ENCODE peak calls at places on chromosomes 4 and X, in eight cellular contexts. One of them, this sample, is unnamed.

GRCh38 chr4:8607603-8608481 is 15.3 kb downstream of the CPZ start:
- DNase-seq in A549: no peak
- DNase-seq in breast epithelium: no peak
- DNase-seq in suprapubic skin: no peak
- DNase-seq in transverse colon: peak; percentile 23
- DNase-seq in lower leg skin: no peak
- DNase-seq in body of pancreas: peak; percentile 35
- DNase-seq in sigmoid colon: no peak
- DNase-seq in this sample: no peak

GRCh38 chr4:41290486-41290885 is 33.8 kb downstream of the UCHL1 start:
- DNase-seq in A549: no peak
- DNase-seq in breast epithelium: no peak
- DNase-seq in suprapubic skin: no peak
- DNase-seq in transverse colon: peak; percentile 8
- DNase-seq in lower leg skin: no peak
- DNase-seq in body of pancreas: no peak
- DNase-seq in sigmoid colon: no peak
- DNase-seq in this sample: no peak

GRCh38 chr4:153028535-153028934 is 92.4 kb downstream of the FHDC1 start:
- DNase-seq in A549: no peak
- DNase-seq in breast epithelium: no peak
- DNase-seq in suprapubic skin: no peak
- DNase-seq in transverse colon: no peak
- DNase-seq in lower leg skin: no peak
- DNase-seq in body of pancreas: no peak
- DNase-seq in sigmoid colon: no peak
- DNase-seq in this sample: no peak

GRCh38 chr4:94349193-94349592 is 6.6 kb upstream of the HPGDS start:
- DNase-seq in A549: no peak
- DNase-seq in breast epithelium: no peak
- DNase-seq in suprapubic skin: no peak
- DNase-seq in transverse colon: no peak
- DNase-seq in lower leg skin: no peak
- DNase-seq in body of pancreas: no peak
- DNase-seq in sigmoid colon: no peak
- DNase-seq in this sample: no peak

GRCh38 chrX:144219035-144219434 is 335.2 kb downstream of the UBE2NL start:
- DNase-seq in A549: no peak
- DNase-seq in breast epithelium: no peak
- DNase-seq in suprapubic skin: no peak
- DNase-seq in transverse colon: no peak
- DNase-seq in lower leg skin: no peak
- DNase-seq in body of pancreas: peak; percentile 13
- DNase-seq in sigmoid colon: no peak
- DNase-seq in this sample: no peak

GRCh38 chr4:106494066-106494465 is 125.5 kb upstream of the GIMD1 start:
- DNase-seq in A549: no peak
- DNase-seq in breast epithelium: no peak
- DNase-seq in suprapubic skin: no peak
- DNase-seq in transverse colon: no peak
- DNase-seq in lower leg skin: no peak
- DNase-seq in body of pancreas: no peak
- DNase-seq in sigmoid colon: no peak
- DNase-seq in this sample: no peak

GRCh38 chr4:166143227-166143626 is 270.2 kb downstream of the TLL1 start:
- DNase-seq in A549: no peak
- DNase-seq in breast epithelium: no peak
- DNase-seq in suprapubic skin: no peak
- DNase-seq in transverse colon: no peak
- DNase-seq in lower leg skin: no peak
- DNase-seq in body of pancreas: no peak
- DNase-seq in sigmoid colon: no peak
- DNase-seq in this sample: no peak

GRCh38 chr4:183989931-183990330 is 84.8 kb downstream of the STOX2 start:
- DNase-seq in A549: no peak
- DNase-seq in breast epithelium: no peak
- DNase-seq in suprapubic skin: no peak
- DNase-seq in transverse colon: no peak
- DNase-seq in lower leg skin: no peak
- DNase-seq in body of pancreas: no peak
- DNase-seq in sigmoid colon: no peak
- DNase-seq in this sample: no peak

GRCh38 chr4:90099795-90100194 is 27.4 kb upstream of the CCSER1 start:
- DNase-seq in A549: no peak
- DNase-seq in breast epithelium: no peak
- DNase-seq in suprapubic skin: no peak
- DNase-seq in transverse colon: no peak
- DNase-seq in lower leg skin: no peak
- DNase-seq in body of pancreas: no peak
- DNase-seq in sigmoid colon: no peak
- DNase-seq in this sample: no peak

GRCh38 chr4:109406337-109406931 is 27.2 kb upstream of the SEC24B start:
- DNase-seq in A549: peak; percentile 57
- DNase-seq in breast epithelium: no peak
- DNase-seq in suprapubic skin: no peak
- DNase-seq in transverse colon: no peak
- DNase-seq in lower leg skin: no peak
- DNase-seq in body of pancreas: no peak
- DNase-seq in sigmoid colon: no peak
- DNase-seq in this sample: no peak

GRCh38 chrX:44731160-44731559 is 112.7 kb upstream of the DUSP21 start:
- DNase-seq in A549: no peak
- DNase-seq in breast epithelium: no peak
- DNase-seq in suprapubic skin: no peak
- DNase-seq in transverse colon: no peak
- DNase-seq in lower leg skin: no peak
- DNase-seq in body of pancreas: no peak
- DNase-seq in sigmoid colon: no peak
- DNase-seq in this sample: no peak

GRCh38 chrX:134183665-134184064 is 53.3 kb upstream of the CCDC160 start:
- DNase-seq in A549: no peak
- DNase-seq in breast epithelium: no peak
- DNase-seq in suprapubic skin: no peak
- DNase-seq in transverse colon: no peak
- DNase-seq in lower leg skin: no peak
- DNase-seq in body of pancreas: no peak
- DNase-seq in sigmoid colon: no peak
- DNase-seq in this sample: no peak

GRCh38 chr4:34039766-34040165 is 2204.5 kb downstream of the ARAP2 start:
- DNase-seq in A549: no peak
- DNase-seq in breast epithelium: no peak
- DNase-seq in suprapubic skin: no peak
- DNase-seq in transverse colon: no peak
- DNase-seq in lower leg skin: no peak
- DNase-seq in body of pancreas: no peak
- DNase-seq in sigmoid colon: no peak
- DNase-seq in this sample: no peak

GRCh38 chr4:41155194-41155830 is 59.0 kb downstream of the APBB2 start:
- DNase-seq in A549: no peak
- DNase-seq in breast epithelium: no peak
- DNase-seq in suprapubic skin: no peak
- DNase-seq in transverse colon: no peak
- DNase-seq in lower leg skin: no peak
- DNase-seq in body of pancreas: no peak
- DNase-seq in sigmoid colon: no peak
- DNase-seq in this sample: no peak

GRCh38 chr4:10590896-10591295 is 93.7 kb downstream of the CLNK start:
- DNase-seq in A549: no peak
- DNase-seq in breast epithelium: no peak
- DNase-seq in suprapubic skin: no peak
- DNase-seq in transverse colon: no peak
- DNase-seq in lower leg skin: no peak
- DNase-seq in body of pancreas: no peak
- DNase-seq in sigmoid colon: no peak
- DNase-seq in this sample: no peak

GRCh38 chr4:150723727-150724411 is 141.9 kb downstream of the MAB21L2 start:
- DNase-seq in A549: no peak
- DNase-seq in breast epithelium: no peak
- DNase-seq in suprapubic skin: no peak
- DNase-seq in transverse colon: no peak
- DNase-seq in lower leg skin: no peak
- DNase-seq in body of pancreas: no peak
- DNase-seq in sigmoid colon: no peak
- DNase-seq in this sample: no peak

GRCh38 chr4:108683479-108683878 is 33.1 kb downstream of the OSTC start:
- DNase-seq in A549: peak; percentile 27
- DNase-seq in breast epithelium: no peak
- DNase-seq in suprapubic skin: no peak
- DNase-seq in transverse colon: no peak
- DNase-seq in lower leg skin: no peak
- DNase-seq in body of pancreas: no peak
- DNase-seq in sigmoid colon: no peak
- DNase-seq in this sample: no peak

GRCh38 chrX:43655961-43656494 is at the start of gene MAOA:
- DNase-seq in A549: no peak
- DNase-seq in breast epithelium: peak; percentile 66
- DNase-seq in suprapubic skin: peak; percentile 91
- DNase-seq in transverse colon: peak; percentile 88
- DNase-seq in lower leg skin: peak; percentile 97
- DNase-seq in body of pancreas: peak; percentile 82
- DNase-seq in sigmoid colon: peak; percentile 92
- DNase-seq in this sample: peak; percentile 88

GRCh38 chrX:154517101-154517781 is 1.2 kb upstream of the FAM3A start:
- DNase-seq in A549: no peak
- DNase-seq in breast epithelium: no peak
- DNase-seq in suprapubic skin: no peak
- DNase-seq in transverse colon: peak; percentile 28
- DNase-seq in lower leg skin: no peak
- DNase-seq in body of pancreas: no peak
- DNase-seq in sigmoid colon: peak; percentile 71
- DNase-seq in this sample: peak; percentile 46
- H3K4me3 ChIP-seq in A549: no peak overlapping the region
- H3K4me3 ChIP-seq in breast epithelium: peak overlapping the region; percentile 88
- H3K4me3 ChIP-seq in suprapubic skin: peak overlapping the region; percentile 66
- H3K4me3 ChIP-seq in transverse colon: peak overlapping the region; percentile 78
- H3K4me3 ChIP-seq in lower leg skin: no peak overlapping the region
- H3K4me3 ChIP-seq in body of pancreas: no peak overlapping the region
- H3K4me3 ChIP-seq in sigmoid colon: no peak overlapping the region
- H3K4me3 ChIP-seq in this sample: peak overlapping the region; percentile 32

GRCh38 chr4:98148856-98149255 is 5.6 kb upstream of the STPG2 start:
- DNase-seq in A549: no peak
- DNase-seq in breast epithelium: no peak
- DNase-seq in suprapubic skin: no peak
- DNase-seq in transverse colon: no peak
- DNase-seq in lower leg skin: no peak
- DNase-seq in body of pancreas: no peak
- DNase-seq in sigmoid colon: no peak
- DNase-seq in this sample: no peak

GRCh38 chr4:98151145-98151929 is 8.1 kb upstream of the STPG2 start:
- DNase-seq in A549: peak; percentile 3
- DNase-seq in breast epithelium: no peak
- DNase-seq in suprapubic skin: no peak
- DNase-seq in transverse colon: no peak
- DNase-seq in lower leg skin: no peak
- DNase-seq in body of pancreas: no peak
- DNase-seq in sigmoid colon: no peak
- DNase-seq in this sample: no peak

DNA sequence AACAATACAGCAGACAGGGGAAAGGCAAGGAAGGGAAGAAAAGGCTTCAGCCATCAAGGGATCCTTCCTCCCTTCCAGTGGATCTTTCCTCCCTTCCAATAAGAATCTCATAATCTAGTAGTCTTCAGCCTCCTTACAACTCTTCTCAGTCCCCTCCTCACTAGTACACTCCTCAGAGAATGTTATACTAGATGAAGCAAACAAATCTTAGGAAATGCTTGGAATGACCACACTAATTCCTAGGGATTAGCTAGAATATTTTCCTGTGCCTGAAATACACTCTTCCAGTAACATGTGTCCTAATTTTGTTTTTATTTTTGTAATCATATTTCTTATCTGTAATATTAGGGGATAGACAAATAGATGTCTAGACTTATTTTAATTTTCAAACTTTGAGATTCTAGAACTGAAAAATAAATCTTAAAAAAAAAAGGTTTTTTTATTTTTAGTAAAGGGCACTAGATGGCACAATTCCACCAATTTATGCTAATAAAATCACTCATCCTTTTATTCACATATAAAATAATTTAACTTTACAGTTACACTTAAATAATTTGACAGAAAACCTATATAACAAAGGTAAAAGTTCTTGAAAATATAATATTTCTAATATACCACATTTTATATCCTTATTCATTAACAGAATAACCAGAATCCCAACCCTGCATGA is 7.0 kb upstream of the STPG2 start:
- DNase-seq in A549: no peak
- DNase-seq in breast epithelium: no peak
- DNase-seq in suprapubic skin: no peak
- DNase-seq in transverse colon: no peak
- DNase-seq in lower leg skin: no peak
- DNase-seq in body of pancreas: no peak
- DNase-seq in sigmoid colon: no peak
- DNase-seq in this sample: no peak
- TF ChIP-seq CTCF in A549: no peak
- TF ChIP-seq CTCF in breast epithelium: no peak
- TF ChIP-seq CTCF in suprapubic skin: no peak
- TF ChIP-seq CTCF in transverse colon: no peak
- TF ChIP-seq CTCF in lower leg skin: no peak
- TF ChIP-seq CTCF in body of pancreas: peak; percentile 11
- TF ChIP-seq CTCF in sigmoid colon: no peak
- TF ChIP-seq CTCF in this sample: no peak

GRCh38 chr4:2688697-2689096 is 67.4 kb downstream of the TNIP2 start:
- DNase-seq in A549: no peak
- DNase-seq in breast epithelium: no peak
- DNase-seq in suprapubic skin: no peak
- DNase-seq in transverse colon: no peak
- DNase-seq in lower leg skin: peak; percentile 64
- DNase-seq in body of pancreas: no peak
- DNase-seq in sigmoid colon: no peak
- DNase-seq in this sample: no peak

GRCh38 chr4:2691313-2691712 is 64.8 kb downstream of the TNIP2 start:
- DNase-seq in A549: no peak
- DNase-seq in breast epithelium: no peak
- DNase-seq in suprapubic skin: no peak
- DNase-seq in transverse colon: no peak
- DNase-seq in lower leg skin: peak; percentile 29
- DNase-seq in body of pancreas: no peak
- DNase-seq in sigmoid colon: no peak
- DNase-seq in this sample: no peak

GRCh38 chr4:2688281-2688680 is 67.9 kb downstream of the TNIP2 start:
- DNase-seq in A549: no peak
- DNase-seq in breast epithelium: no peak
- DNase-seq in suprapubic skin: no peak
- DNase-seq in transverse colon: no peak
- DNase-seq in lower leg skin: peak; percentile 21
- DNase-seq in body of pancreas: no peak
- DNase-seq in sigmoid colon: no peak
- DNase-seq in this sample: no peak

GRCh38 chr4:2689114-2689513 is 67.0 kb downstream of the TNIP2 start:
- DNase-seq in A549: no peak
- DNase-seq in breast epithelium: no peak
- DNase-seq in suprapubic skin: no peak
- DNase-seq in transverse colon: no peak
- DNase-seq in lower leg skin: no peak
- DNase-seq in body of pancreas: no peak
- DNase-seq in sigmoid colon: no peak
- DNase-seq in this sample: no peak

GRCh38 chr4:2689825-2690700 is 66.1 kb downstream of the TNIP2 start:
- DNase-seq in A549: no peak
- DNase-seq in breast epithelium: no peak
- DNase-seq in suprapubic skin: no peak
- DNase-seq in transverse colon: peak; percentile 16
- DNase-seq in lower leg skin: peak; percentile 74
- DNase-seq in body of pancreas: no peak
- DNase-seq in sigmoid colon: no peak
- DNase-seq in this sample: no peak
- TF ChIP-seq POLR2A in A549: no peak
- TF ChIP-seq POLR2A in breast epithelium: no peak
- TF ChIP-seq POLR2A in suprapubic skin: no peak
- TF ChIP-seq POLR2A in transverse colon: no peak
- TF ChIP-seq POLR2A in lower leg skin: no peak
- TF ChIP-seq POLR2A in body of pancreas: no peak
- TF ChIP-seq POLR2A in sigmoid colon: no peak
- TF ChIP-seq POLR2A in this sample: no peak

GRCh38 chrX:116239944-116240391 is 69.4 kb downstream of the AGTR2 start:
- DNase-seq in A549: no peak
- DNase-seq in breast epithelium: no peak
- DNase-seq in suprapubic skin: no peak
- DNase-seq in transverse colon: no peak
- DNase-seq in lower leg skin: no peak
- DNase-seq in body of pancreas: no peak
- DNase-seq in sigmoid colon: no peak
- DNase-seq in this sample: no peak
- H3K4me3 ChIP-seq in A549: no peak overlapping the region
- H3K4me3 ChIP-seq in breast epithelium: peak overlapping the region; percentile 29
- H3K4me3 ChIP-seq in suprapubic skin: peak overlapping the region; percentile 12
- H3K4me3 ChIP-seq in transverse colon: no peak overlapping the region
- H3K4me3 ChIP-seq in lower leg skin: no peak overlapping the region
- H3K4me3 ChIP-seq in body of pancreas: no peak overlapping the region
- H3K4me3 ChIP-seq in sigmoid colon: no peak overlapping the region
- H3K4me3 ChIP-seq in this sample: no peak overlapping the region

This sample was measured in uterus.